ENCODE peak calls at places on chromosomes 6 and 20, in eight cellular contexts. F is epithelial cell of esophagus; W is CD8-positive, alpha-beta T cell; M is adrenal gland; K is mesothelial cell of epicardium; U is foreskin fibroblast; O is AG04450; N is brain microvascular endothelial cell. A is an unnamed sample.

GRCh38 chr6:165218816-165219215 is 90.6 kb downstream of the C6orf118 start:
- DNase-seq in F (peak), W (no peak), M (no peak), K (no peak), U (peak), O (no peak), N (no peak), A (no peak)

GRCh38 chr20:57251344-57251743 is 15.1 kb downstream of the BMP7 start:
- DNase-seq in F (no peak), W (no peak), M (no peak), K (no peak), U (no peak), O (no peak), N (peak), A (no peak)

GRCh38 chr6:6772751-6773150 is 184.2 kb downstream of the LY86 start:
- DNase-seq in F (no peak), W (no peak), M (no peak), K (no peak), U (no peak), O (no peak), N (no peak), A (no peak)

GRCh38 chr6:128725271-128726233 is 157.4 kb upstream of the LAMA2 start:
- DNase-seq in F (peak), W (no peak), M (no peak), K (no peak), U (peak), O (no peak), N (peak), A (peak)

GRCh38 chr20:23358563-23358906 is 3.4 kb upstream of the GZF1 start:
- DNase-seq in F (no peak), W (no peak), M (no peak), K (no peak), U (no peak), O (no peak), N (no peak), A (no peak)

GRCh38 chr6:5506575-5506974 is 245.3 kb downstream of the FARS2 start:
- DNase-seq in F (no peak), W (no peak), M (no peak), K (no peak), U (no peak), O (no peak), N (no peak), A (peak)

GRCh38 chr6:134420638-134421181 is 102.8 kb upstream of the SGK1 start:
- DNase-seq in F (peak), W (no peak), M (no peak), K (no peak), U (peak), O (no peak), N (peak), A (no peak)

GRCh38 chr6:148559848-148560433 is 186.9 kb upstream of the UST start:
- DNase-seq in F (peak), W (peak), M (peak), K (peak), U (peak), O (peak), N (peak), A (peak)

GRCh38 chr6:36578030-36578825 is 15.9 kb upstream of the SRSF3 start:
- DNase-seq in F (no peak), W (no peak), M (no peak), K (no peak), U (no peak), O (no peak), N (no peak), A (no peak)

GRCh38 chr6:106098383-106099234 is 12.5 kb downstream of the PRDM1 start:
- DNase-seq in F (peak), W (peak), M (peak), K (no peak), U (peak), O (no peak), N (peak), A (peak)

GRCh38 chr20:63441136-63441776 is 31.2 kb downstream of the KCNQ2 start:
- DNase-seq in F (no peak), W (peak), M (no peak), K (no peak), U (no peak), O (no peak), N (no peak), A (peak)

GRCh38 chr20:63443606-63444395 is 28.7 kb downstream of the KCNQ2 start:
- DNase-seq in F (no peak), W (no peak), M (no peak), K (no peak), U (no peak), O (no peak), N (no peak), A (no peak)

GRCh38 chr20:63439866-63440265 is 32.6 kb downstream of the KCNQ2 start:
- DNase-seq in F (no peak), W (no peak), M (no peak), K (no peak), U (no peak), O (no peak), N (no peak), A (no peak)

GRCh38 chr20:63440366-63440955 is 32.0 kb downstream of the KCNQ2 start:
- DNase-seq in F (no peak), W (no peak), M (no peak), K (no peak), U (no peak), O (no peak), N (no peak), A (no peak)

GRCh38 chr20:63441777-63442493 is 30.5 kb downstream of the KCNQ2 start:
- DNase-seq in F (peak), W (peak), M (peak), K (no peak), U (no peak), O (no peak), N (peak), A (peak)
- TF ChIP-seq CTCF in F (peak), W (no peak), M (peak), K (peak), U (no peak), O (peak), N (peak), A (peak)

DNA sequence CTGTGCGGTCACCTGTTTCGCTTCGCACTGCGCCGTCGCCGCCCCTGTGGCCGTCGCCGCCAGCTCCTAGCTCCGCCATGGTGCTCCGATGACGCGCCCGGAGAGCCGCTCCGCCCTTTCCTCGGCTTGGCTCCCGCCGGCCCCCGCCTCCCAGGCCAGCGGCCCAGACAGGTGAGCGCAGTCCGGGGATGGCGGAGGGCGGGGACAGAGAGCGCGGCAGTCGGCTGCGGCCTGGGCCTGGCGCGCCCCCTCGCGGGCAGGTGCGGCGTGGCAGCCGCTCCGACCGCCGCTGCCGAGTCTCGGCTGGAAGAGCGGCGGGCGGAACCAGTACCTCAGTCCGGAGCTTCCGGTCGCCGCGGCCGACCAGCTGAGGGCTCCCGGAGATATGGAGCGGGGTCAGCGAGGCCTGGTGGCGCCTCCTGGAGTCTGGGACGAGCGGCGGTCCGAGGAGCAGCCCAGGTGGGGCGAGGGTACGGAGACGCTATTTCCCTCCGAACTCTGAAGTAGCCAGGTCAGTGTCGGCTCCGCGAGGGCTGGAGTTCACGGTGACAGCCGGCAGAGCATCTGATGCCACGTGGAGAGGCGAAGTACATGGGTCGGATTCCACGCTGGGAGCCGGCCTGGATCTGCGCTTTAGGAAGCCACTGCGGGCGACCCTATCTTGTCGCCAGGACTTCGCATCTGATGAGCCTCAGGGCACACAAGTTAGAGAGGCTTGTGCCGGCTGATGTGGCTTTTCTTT is at the start of gene MAP7:
- DNase-seq in F (peak), W (peak), M (peak), K (peak), U (no peak), O (no peak), N (no peak), A (peak)
- TF ChIP-seq CTCF in F (peak), W (peak), M (peak), K (peak), U (peak), O (peak), N (peak), A (peak)

GRCh38 chr20:17637413-17637780 is 44.6 kb downstream of the RRBP1 start:
- DNase-seq in F (no peak), W (no peak), M (no peak), K (no peak), U (no peak), O (no peak), N (no peak), A (no peak)

GRCh38 chr20:17637985-17638640 is 43.9 kb downstream of the RRBP1 start:
- DNase-seq in F (no peak), W (no peak), M (no peak), K (no peak), U (no peak), O (no peak), N (no peak), A (no peak)

GRCh38 chr20:17635846-17636245 is 46.2 kb downstream of the RRBP1 start:
- DNase-seq in F (no peak), W (no peak), M (peak), K (no peak), U (no peak), O (no peak), N (no peak), A (no peak)

GRCh38 chr20:17635320-17635673 is 46.7 kb downstream of the RRBP1 start:
- DNase-seq in F (no peak), W (no peak), M (no peak), K (no peak), U (no peak), O (no peak), N (no peak), A (no peak)

GRCh38 chr20:17636523-17637412 is 45.3 kb downstream of the RRBP1 start:
- DNase-seq in F (no peak), W (no peak), M (no peak), K (no peak), U (no peak), O (no peak), N (no peak), A (no peak)
- TF ChIP-seq CTCF in F (no peak), W (no peak), M (peak), K (no peak), U (no peak), O (no peak), N (peak), A (no peak)

GRCh38 chr20:32079655-32080109 is 27.6 kb downstream of the HCK start:
- DNase-seq in F (no peak), W (no peak), M (no peak), K (no peak), U (no peak), O (no peak), N (no peak), A (no peak)
- TF ChIP-seq CTCF in F (no peak), W (no peak), M (no peak), K (no peak), U (no peak), O (no peak), N (no peak), A (no peak)

GRCh38 chr6:68572525-68572924 is 62.6 kb upstream of the ADGRB3 start:
- DNase-seq in F (peak), W (no peak), M (no peak), K (no peak), U (peak), O (no peak), N (peak), A (peak)
- TF ChIP-seq CTCF in F (peak), W (no peak), M (no peak), K (no peak), U (no peak), O (peak), N (peak), A (peak)

A was measured in GM20000.